ENCODE peak calls at places on chromosomes 1 and 21, in eight cellular contexts. W is Panc1, G is K562, N is prostate gland, J is H1, L is HCT116, B is stomach, V is SK-N-SH. X is an unnamed sample.

GRCh38 chr1:37650173-37650572 is 15.5 kb upstream of the RSPO1 start:
- DNase-seq in N (no peak), L (no peak), B (no peak), W (no peak), G (no peak), V (no peak), J (no peak), X (no peak)

GRCh38 chr1:208187499-208188041 is 56.6 kb downstream of the PLXNA2 start:
- DNase-seq in W (no peak), V (no peak), L (no peak), J (no peak), G (no peak), B (no peak), N (no peak), X (no peak)

GRCh38 chr1:175317309-175317708 is 124.7 kb upstream of the KIAA0040 start:
- DNase-seq in N (no peak), G (peak; percentile 58), W (no peak), B (no peak), J (peak; percentile 67), L (peak; percentile 13), V (no peak), X (peak; percentile 69)

GRCh38 chr1:20477355-20478071 is 8.5 kb downstream of the CAMK2N1 start:
- DNase-seq in V (peak; percentile 49), J (no peak), G (no peak), B (no peak), N (no peak), W (no peak), L (no peak), X (no peak)

GRCh38 chr1:156815307-156815826 is 1.3 kb downstream of the SH2D2A start:
- DNase-seq in G (peak; percentile 41), L (no peak), W (no peak), N (no peak), B (no peak), J (no peak), V (peak; percentile 85), X (no peak)

GRCh38 chr21:33924766-33925100 is 9.1 kb upstream of the ATP5PO start:
- DNase-seq in W (no peak), B (no peak), N (no peak), G (no peak), L (no peak), J (no peak), V (peak; percentile 32), X (no peak)

GRCh38 chr1:20486457-20487235 is 636 bp upstream of the CAMK2N1 start:
- DNase-seq in V (peak; percentile 89), J (peak; percentile 88), L (no peak), G (peak; percentile 78), B (peak; percentile 53), N (peak; percentile 28), W (no peak), X (peak; percentile 90)

GRCh38 chr1:152451254-152451653 is 37.2 kb upstream of the CRNN start:
- DNase-seq in V (no peak), N (no peak), L (no peak), W (no peak), J (no peak), G (peak; percentile 8), B (no peak), X (peak; percentile 82)

GRCh38 chr1:20702416-20702815 is 15.4 kb downstream of the KIF17 start:
- DNase-seq in W (no peak), N (no peak), L (no peak), G (peak; percentile 44), J (no peak), B (no peak), V (no peak), X (no peak)

GRCh38 chr1:69967245-69967766 is 238.1 kb downstream of the LRRC40 start:
- DNase-seq in B (no peak), V (no peak), L (no peak), N (no peak), J (no peak), W (no peak), G (no peak), X (no peak)

GRCh38 chr1:176567190-176567794 is 104.3 kb downstream of the PAPPA2 start:
- DNase-seq in L (no peak), N (peak; percentile 11), J (no peak), W (no peak), B (no peak), V (no peak), G (no peak), X (no peak)

GRCh38 chr1:153246825-153247224 is 12.7 kb upstream of the LORICRIN start:
- DNase-seq in N (no peak), W (no peak), J (no peak), L (no peak), B (no peak), V (no peak), G (no peak), X (no peak)

GRCh38 chr1:203823306-203823705 is 27.9 kb downstream of the ZBED6 start:
- DNase-seq in J (no peak), L (no peak), N (no peak), G (no peak), B (no peak), W (no peak), V (no peak), X (no peak)

GRCh38 chr1:26717066-26717465 is 21.3 kb downstream of the ARID1A start:
- DNase-seq in G (peak; percentile 58), J (no peak), N (no peak), B (no peak), L (no peak), W (no peak), V (no peak), X (no peak)

GRCh38 chr1:85047472-85048295 is 616 bp downstream of the MCOLN3 start:
- DNase-seq in W (no peak), N (no peak), B (no peak), V (peak; percentile 58), L (no peak), J (peak; percentile 71), G (no peak), X (peak; percentile 57)

GRCh38 chr1:223844521-223844961 is 1.2 kb downstream of the TP53BP2 start:
- DNase-seq in J (no peak), B (no peak), V (no peak), G (no peak), W (no peak), N (no peak), L (no peak), X (no peak)

GRCh38 chr1:53560572-53561487 is 101.6 kb downstream of the DMRTB1 start:
- DNase-seq in N (no peak), V (peak; percentile 18), G (no peak), J (no peak), W (no peak), B (no peak), L (no peak), X (no peak)

GRCh38 chr1:228082975-228083870 is 715 bp downstream of the ARF1 start:
- DNase-seq in B (peak; percentile 63), J (no peak), W (no peak), V (peak; percentile 55), L (no peak), G (peak; percentile 59), N (peak; percentile 44), X (peak; percentile 40)

GRCh38 chr1:33140153-33141149 is 41.4 kb downstream of the TRIM62 start:
- DNase-seq in N (no peak), G (no peak), V (no peak), J (peak; percentile 60), W (no peak), B (no peak), L (no peak), X (peak; percentile 71)
- TF ChIP-seq CTCF in N (no peak), G (peak; percentile 29), V (no peak), J (no peak), W (peak; percentile 10), B (no peak), L (no peak), X (no peak)

GRCh38 chr1:89962742-89963075 is 32.2 kb upstream of the ZNF326 start:
- DNase-seq in B (no peak), W (no peak), V (no peak), G (no peak), J (no peak), N (no peak), L (no peak), X (no peak)

GRCh38 chr1:89962024-89962741 is 32.7 kb upstream of the ZNF326 start:
- DNase-seq in L (no peak), B (no peak), W (no peak), G (no peak), J (no peak), N (no peak), V (no peak), X (no peak)

GRCh38 chr1:89966666-89967065 is 28.2 kb upstream of the ZNF326 start:
- DNase-seq in N (no peak), B (no peak), G (no peak), L (no peak), W (no peak), V (no peak), J (no peak), X (no peak)

GRCh38 chr1:89959719-89960118 is 35.2 kb upstream of the ZNF326 start:
- DNase-seq in B (no peak), L (no peak), W (no peak), G (no peak), J (no peak), V (no peak), N (no peak), X (peak; percentile 61)

DNA sequence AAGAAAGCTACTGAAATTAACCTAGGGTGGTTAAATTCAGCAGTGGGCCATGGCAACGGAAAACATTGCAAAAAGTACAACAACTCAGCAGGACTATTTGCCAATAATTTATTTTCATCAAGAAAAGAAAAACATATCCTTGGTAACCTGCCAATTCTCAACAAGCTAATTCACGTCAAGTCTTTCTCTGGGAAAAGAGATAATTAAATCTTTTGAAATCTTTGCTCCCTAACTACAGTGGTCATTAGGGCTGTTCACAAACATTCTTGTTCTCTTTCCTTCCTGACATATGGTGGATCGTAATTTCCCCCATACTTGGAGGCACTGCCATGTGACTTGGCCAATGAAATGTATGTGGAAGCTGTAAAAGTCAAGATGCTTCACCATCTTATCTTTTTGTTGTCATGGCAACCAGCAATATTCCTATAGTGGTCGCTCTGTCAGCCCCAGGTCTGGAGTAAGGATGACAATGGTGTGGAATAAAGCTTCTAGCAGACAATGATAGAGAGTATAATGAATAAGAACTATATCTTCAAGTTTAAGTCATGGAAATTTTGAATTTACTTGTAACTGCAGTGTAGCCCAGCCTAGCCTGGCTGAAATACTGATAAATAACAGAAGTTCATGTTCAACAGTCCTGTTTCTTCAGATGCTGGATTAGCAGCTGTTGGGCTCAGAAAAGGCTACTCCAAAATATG is 29.6 kb upstream of the ZNF326 start:
- DNase-seq in V (no peak), N (no peak), B (no peak), W (no peak), J (no peak), L (no peak), G (no peak), X (no peak)
- H3K4me1 ChIP-seq in V (no peaks in the 10 kb centered on the region), N (no peaks in the 10 kb centered on the region), B (peaks cover 8% of the 10 kb centered on the region), W (no peaks in the 10 kb centered on the region), J (no peaks in the 10 kb centered on the region), L (no peaks in the 10 kb centered on the region), G (peaks cover 5% of the 10 kb centered on the region), X (no peaks in the 10 kb centered on the region)

GRCh38 chr1:214027498-214027897 is 39.7 kb downstream of the PROX1 start:
- DNase-seq in W (no peak), N (no peak), G (no peak), V (no peak), J (no peak), L (no peak), B (no peak), X (no peak)
- TF ChIP-seq POLR2AphosphoS5 in W (no peak), N (no peak), G (no peak), V (no peak), J (no peak), L (no peak), B (no peak), X (no peak)

DNA sequence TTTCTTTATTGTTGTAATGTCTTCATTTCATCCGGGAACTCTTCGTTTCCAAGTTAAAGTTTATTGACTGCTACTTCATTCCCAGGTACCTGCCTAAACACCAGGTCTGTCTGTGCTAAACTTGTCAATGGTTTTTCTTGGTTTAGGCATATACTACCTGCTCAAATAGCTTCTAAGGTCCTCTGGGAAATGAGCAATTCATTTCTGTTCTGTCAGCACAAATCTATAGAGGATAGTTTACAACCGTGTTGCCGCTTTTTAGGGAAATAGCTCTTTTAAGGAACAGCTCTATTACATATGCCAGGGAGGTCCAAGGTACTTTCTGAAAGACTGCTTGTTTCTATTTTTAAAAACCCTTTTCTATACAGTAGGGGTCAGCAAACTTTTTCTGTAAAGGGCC is 222.8 kb upstream of the PTBP2 start:
- DNase-seq in J (no peak), V (no peak), W (no peak), G (no peak), N (no peak), B (no peak), L (no peak), X (no peak)
- TF ChIP-seq CTCF in J (no peak), V (no peak), W (no peak), G (no peak), N (no peak), B (no peak), L (no peak), X (no peak)

X was measured in GM23338.